ENCODE peak calls at places on chromosomes 6 and 20, in seven cellular contexts. C is effector memory CD4-positive, alpha-beta T cell; X is activated T-helper 1 cell treated with anti-CD3 and anti-CD28 coated beads, Interleukin-12 subunit alpha, Interleukin-12 subunit beta, Interleukin-2, Interleukin-4 antibody, amounts not matched to agents 30 ng/mL and 10 ng/mL and 1 ng/mL, durations not matched to agents 14 hours and 24 hours and 36 hours; L is NCI-H446 treated with DMSO at 0.1 percent for 48 hours; R is right lobe of liver; H is HTR-8/SVneo; I is naive thymus-derived CD8-positive, alpha-beta T cell. Q is an unnamed sample.

GRCh38 chr20:51460569-51461265 is 81.8 kb downstream of the NFATC2 start:
- DNase-seq in H (no peak), L (no peak), I (no peak), C (no peak), X (no peak), R (peak), Q (no peak)

GRCh38 chr6:15266423-15266996 is 20.6 kb downstream of the JARID2 start:
- DNase-seq in X (no peak), L (no peak), C (no peak), I (no peak), R (no peak), H (no peak), Q (no peak)

GRCh38 chr6:134317471-134318131 is at the start of gene SGK1:
- DNase-seq in I (peak), X (peak), C (no peak), R (no peak), H (no peak), L (no peak), Q (no peak)

GRCh38 chr6:163823577-163823976 is 409.1 kb downstream of the QKI start:
- DNase-seq in I (no peak), H (no peak), L (no peak), R (no peak), C (no peak), X (no peak), Q (no peak)

GRCh38 chr6:127464881-127465459 is 5.8 kb upstream of the KIAA0408 start:
- DNase-seq in C (peak), H (peak), L (no peak), R (peak), X (peak), I (peak), Q (no peak)

GRCh38 chr20:37265152-37265551 is 3.5 kb upstream of the GHRH start:
- DNase-seq in H (no peak), L (no peak), I (no peak), R (no peak), X (no peak), C (no peak), Q (no peak)

GRCh38 chr20:4375881-4376280 is 345.8 kb upstream of the PRND start:
- DNase-seq in C (no peak), X (no peak), I (no peak), L (no peak), H (no peak), R (no peak), Q (peak)

GRCh38 chr6:24064106-24064505 is 61.9 kb upstream of the NRSN1 start:
- DNase-seq in I (no peak), C (no peak), X (no peak), L (peak), H (no peak), R (no peak), Q (no peak)

GRCh38 chr20:35604444-35604750 is 11.2 kb upstream of the SPAG4 start:
- DNase-seq in C (no peak), R (peak), L (no peak), H (no peak), I (no peak), X (no peak), Q (no peak)

GRCh38 chr6:82458705-82459104 is 95.1 kb downstream of the TPBG start:
- DNase-seq in H (no peak), L (no peak), X (no peak), C (no peak), I (no peak), R (no peak), Q (no peak)

GRCh38 chr20:483791-484644 is 21.7 kb upstream of the TBC1D20 start:
- DNase-seq in X (no peak), R (peak), I (no peak), L (no peak), H (no peak), C (no peak), Q (no peak)

GRCh38 chr6:7431594-7432390 is 42.2 kb downstream of the RIOK1 start:
- DNase-seq in L (no peak), I (no peak), H (no peak), R (no peak), C (no peak), X (no peak), Q (no peak)

GRCh38 chr20:60786686-60787217 is 465.3 kb upstream of the CDH4 start:
- DNase-seq in X (no peak), I (no peak), L (no peak), H (no peak), C (no peak), R (no peak), Q (no peak)

GRCh38 chr20:33731693-33732165 is at the start of gene ZNF341:
- DNase-seq in X (peak), I (peak), H (peak), L (peak), R (peak), C (peak), Q (no peak)

GRCh38 chr20:8331740-8332412 is 199.8 kb downstream of the PLCB1 start:
- DNase-seq in C (no peak), H (no peak), X (no peak), R (no peak), I (no peak), L (peak), Q (no peak)

GRCh38 chr6:72941751-72942150 is 283.5 kb downstream of the KHDC1L start:
- DNase-seq in R (no peak), L (no peak), H (no peak), X (no peak), I (no peak), C (no peak), Q (no peak)

GRCh38 chr6:15110721-15111354 is 135.0 kb upstream of the JARID2 start:
- DNase-seq in H (no peak), L (no peak), C (no peak), X (no peak), I (no peak), R (no peak), Q (no peak)

GRCh38 chr6:26103141-26103769 is 16.0 kb downstream of the HFE start:
- DNase-seq in C (no peak), X (no peak), L (no peak), I (no peak), H (no peak), R (no peak), Q (no peak)

GRCh38 chr6:89260310-89260709 is 43.2 kb upstream of the GABRR1 start:
- DNase-seq in L (no peak), X (no peak), C (no peak), R (no peak), I (no peak), H (no peak), Q (no peak)

GRCh38 chr6:22470454-22471368 is 98.7 kb upstream of the HDGFL1 start:
- DNase-seq in I (no peak), X (no peak), R (peak), C (no peak), L (peak), H (peak), Q (no peak)

GRCh38 chr6:140043762-140044378 is 669.4 kb upstream of the CITED2 start:
- DNase-seq in L (no peak), X (no peak), C (no peak), H (no peak), R (no peak), I (no peak), Q (no peak)

GRCh38 chr6:105499928-105500327 is 97.0 kb upstream of the PREP start:
- DNase-seq in C (no peak), H (no peak), X (no peak), I (no peak), L (no peak), R (no peak), Q (no peak)

GRCh38 chr20:58978351-58979190 is 2.5 kb upstream of the NELFCD start:
- DNase-seq in I (no peak), R (peak), H (no peak), L (no peak), X (no peak), C (no peak), Q (no peak)

GRCh38 chr6:5199203-5200101 is 61.3 kb downstream of the LYRM4 start:
- DNase-seq in X (no peak), R (no peak), L (no peak), C (no peak), I (no peak), H (no peak), Q (no peak)

GRCh38 chr6:45801471-45802289 is 214.0 kb downstream of the CLIC5 start:
- DNase-seq in C (no peak), I (no peak), R (no peak), L (no peak), H (no peak), X (peak), Q (no peak)

GRCh38 chr6:169752074-169752623 is 727 bp downstream of the ERMARD start:
- DNase-seq in L (no peak), C (no peak), I (no peak), X (no peak), R (no peak), H (no peak), Q (no peak)

GRCh38 chr20:47241345-47241781 is 115.1 kb downstream of the ZMYND8 start:
- DNase-seq in H (peak), X (no peak), C (no peak), R (no peak), L (peak), I (no peak), Q (no peak)

GRCh38 chr20:48329676-48330644 is 497.8 kb downstream of the PREX1 start:
- DNase-seq in C (no peak), I (no peak), H (peak), R (no peak), L (peak), X (no peak), Q (no peak)

GRCh38 chr6:2771021-2771558 is 5.9 kb downstream of the WRNIP1 start:
- DNase-seq in C (no peak), I (no peak), H (no peak), L (no peak), X (no peak), R (no peak), Q (no peak)

GRCh38 chr6:100453701-100454521 is 10.8 kb downstream of the SIM1 start:
- DNase-seq in H (no peak), I (no peak), R (no peak), X (no peak), L (no peak), C (no peak), Q (no peak)

GRCh38 chr6:97449437-97449966 is 166.5 kb upstream of the MMS22L start:
- DNase-seq in R (no peak), X (no peak), L (no peak), C (no peak), H (no peak), I (no peak), Q (no peak)

GRCh38 chr20:56400001-56400640 is 7.7 kb downstream of the CSTF1 start:
- DNase-seq in R (no peak), H (peak), C (no peak), L (peak), I (peak), X (peak), Q (peak)

GRCh38 chr6:159107451-159108260 is 61.5 kb upstream of the FNDC1 start:
- DNase-seq in I (peak), L (no peak), H (no peak), C (peak), R (no peak), X (peak), Q (no peak)

GRCh38 chr20:32433311-32434021 is 75.3 kb downstream of the ASXL1 start:
- DNase-seq in R (no peak), C (no peak), I (no peak), X (no peak), L (no peak), H (no peak), Q (no peak)

GRCh38 chr20:38926934-38927616 is 858 bp downstream of the FAM83D start:
- DNase-seq in R (no peak), I (no peak), L (no peak), H (no peak), C (no peak), X (peak), Q (no peak)

GRCh38 chr6:41724638-41725501 is 10.5 kb downstream of the TFEB start:
- DNase-seq in X (no peak), R (no peak), L (no peak), H (no peak), I (no peak), C (no peak), Q (no peak)

Q was measured in SK-N-MC.